ENCODE peak calls at places on chromosomes 2 and 18, in ten cellular contexts. Y, E, C, M, L, S, X, A, B and I are unnamed samples.

GRCh38 chr18:6746386-6746960 is 17.0 kb downstream of the ARHGAP28 start:
- DNase-seq in M (no peak), C (peak), S (no peak), A (no peak), Y (no peak), X (peak), E (no peak), B (no peak), L (no peak), I (peak)

GRCh38 chr2:42385225-42385624 is 24.2 kb upstream of the COX7A2L start:
- DNase-seq in X (no peak), A (peak), Y (no peak), B (no peak), S (no peak), E (no peak), C (peak), M (no peak), L (no peak), I (peak)

GRCh38 chr18:56200381-56200831 is 438.0 kb downstream of the TXNL1 start:
- DNase-seq in S (no peak), C (peak), Y (no peak), L (no peak), A (peak), B (no peak), M (no peak), E (no peak), X (peak), I (peak)

GRCh38 chr2:98759338-98759737 is 28.4 kb upstream of the MGAT4A start:
- DNase-seq in X (no peak), Y (no peak), A (no peak), L (no peak), C (no peak), B (no peak), S (no peak), E (no peak), M (no peak), I (no peak)

GRCh38 chr2:207133862-207134519 is 31.8 kb downstream of the KLF7 start:
- DNase-seq in B (peak), L (no peak), Y (no peak), S (no peak), X (peak), E (no peak), C (no peak), A (peak), M (no peak), I (peak)

GRCh38 chr2:218323526-218324472 is 31.5 kb upstream of the TMBIM1 start:
- DNase-seq in Y (no peak), C (peak), S (no peak), A (peak), X (peak), E (peak), B (no peak), L (no peak), M (no peak), I (peak)

GRCh38 chr2:73033766-73034381 is 37.6 kb downstream of the SFXN5 start:
- DNase-seq in L (no peak), A (no peak), X (no peak), C (no peak), B (no peak), E (no peak), M (no peak), Y (no peak), S (no peak), I (no peak)

GRCh38 chr2:171852489-171852888 is 41.6 kb downstream of the SLC25A12 start:
- DNase-seq in C (no peak), L (no peak), A (no peak), B (no peak), Y (no peak), E (no peak), S (no peak), X (no peak), M (no peak), I (no peak)

GRCh38 chr2:105401867-105402266 is 3.0 kb upstream of the FHL2 start:
- DNase-seq in B (no peak), C (no peak), Y (no peak), M (no peak), S (no peak), E (no peak), X (no peak), L (no peak), A (no peak), I (no peak)

GRCh38 chr2:42079737-42080287 is 32.0 kb downstream of the PKDCC start:
- DNase-seq in B (no peak), A (no peak), X (no peak), Y (no peak), S (no peak), E (no peak), M (no peak), C (no peak), L (no peak), I (no peak)

GRCh38 chr18:36850527-36851201 is 21.7 kb downstream of the KIAA1328 start:
- DNase-seq in B (no peak), S (no peak), C (no peak), A (peak), E (no peak), L (no peak), M (no peak), X (peak), Y (no peak), I (peak)

GRCh38 chr18:13500891-13501887 is 225.2 kb downstream of the FAM210A start:
- DNase-seq in X (peak), A (peak), B (peak), L (no peak), E (no peak), Y (no peak), S (peak), M (no peak), C (peak), I (no peak)

GRCh38 chr2:102294802-102295489 is 16.4 kb upstream of the IL1RL1 start:
- DNase-seq in M (no peak), C (peak), E (no peak), B (no peak), Y (no peak), X (no peak), S (no peak), L (no peak), A (no peak), I (peak)

GRCh38 chr2:15038373-15039364 is 406.2 kb downstream of the LRATD1 start:
- DNase-seq in X (no peak), C (peak), A (no peak), E (no peak), S (no peak), B (no peak), L (no peak), M (no peak), Y (no peak), I (no peak)

GRCh38 chr2:173909846-173910245 is 55.3 kb downstream of the SP3 start:
- DNase-seq in L (no peak), A (no peak), E (no peak), S (no peak), C (no peak), X (no peak), M (no peak), B (no peak), Y (no peak), I (no peak)

GRCh38 chr2:119921825-119922224 is 91.1 kb upstream of the EPB41L5 start:
- DNase-seq in L (no peak), Y (no peak), X (no peak), S (no peak), E (no peak), B (no peak), A (no peak), C (no peak), M (no peak), I (no peak)

GRCh38 chr18:69590150-69590549 is 189.5 kb downstream of the DOK6 start:
- DNase-seq in X (no peak), Y (no peak), M (no peak), E (no peak), C (no peak), A (no peak), L (no peak), B (no peak), S (no peak), I (no peak)

GRCh38 chr2:146989726-146990125 is 855.1 kb upstream of the ACVR2A start:
- DNase-seq in S (no peak), M (no peak), E (no peak), Y (no peak), B (no peak), A (no peak), X (no peak), C (no peak), L (no peak), I (peak)

GRCh38 chr2:69943000-69943840 is 18.2 kb downstream of the ASPRV1 start:
- DNase-seq in E (no peak), C (no peak), Y (no peak), B (no peak), A (no peak), M (no peak), L (no peak), X (no peak), S (no peak), I (no peak)

GRCh38 chr2:237888389-237888788 is 29.0 kb downstream of the RAMP1 start:
- DNase-seq in A (no peak), X (peak), E (no peak), C (peak), S (no peak), B (no peak), L (no peak), M (no peak), Y (no peak), I (peak)

GRCh38 chr2:112714836-112715631 is 5.8 kb upstream of the NT5DC4 start:
- DNase-seq in A (no peak), S (no peak), L (no peak), C (peak), Y (no peak), M (no peak), X (peak), B (no peak), E (no peak), I (peak)

GRCh38 chr2:56047136-56047535 is 123.6 kb upstream of the EFEMP1 start:
- DNase-seq in A (no peak), X (no peak), S (peak), C (no peak), Y (no peak), L (no peak), B (no peak), E (no peak), M (no peak), I (no peak)

GRCh38 chr18:3579701-3580100 is 129.7 kb downstream of the TGIF1 start:
- DNase-seq in L (no peak), A (peak), S (no peak), Y (no peak), E (no peak), M (no peak), C (no peak), B (no peak), X (peak), I (peak)

GRCh38 chr2:120245933-120246332 is 6.7 kb upstream of the RALB start:
- DNase-seq in B (no peak), L (no peak), M (no peak), A (no peak), X (no peak), E (no peak), S (no peak), C (no peak), Y (no peak), I (no peak)

GRCh38 chr2:199485732-199486335 is 28.1 kb upstream of the SATB2 start:
- DNase-seq in L (no peak), E (peak), A (peak), Y (peak), B (no peak), C (peak), S (peak), X (peak), M (no peak), I (peak)

GRCh38 chr2:216661051-216661450 is 27.8 kb downstream of the IGFBP2 start:
- DNase-seq in S (no peak), B (no peak), A (no peak), E (no peak), M (no peak), L (no peak), X (no peak), Y (no peak), C (no peak), I (no peak)

GRCh38 chr18:39913790-39914366 is 2041.2 kb upstream of the PIK3C3 start:
- DNase-seq in A (no peak), S (no peak), C (no peak), Y (no peak), M (no peak), X (no peak), E (no peak), B (no peak), L (no peak), I (no peak)

GRCh38 chr2:139967665-139968064 is 1187.5 kb upstream of the NXPH2 start:
- DNase-seq in A (no peak), M (no peak), E (no peak), X (no peak), C (no peak), L (no peak), S (no peak), B (no peak), Y (no peak), I (no peak)

GRCh38 chr2:218908721-218909619 is 28.3 kb downstream of the WNT10A start:
- DNase-seq in A (peak), B (peak), L (peak), M (peak), E (peak), Y (peak), S (peak), C (peak), X (peak), I (peak)

GRCh38 chr2:98379311-98380202 is 33.3 kb downstream of the CNGA3 start:
- DNase-seq in B (no peak), C (peak), Y (no peak), S (no peak), E (no peak), L (no peak), M (no peak), X (no peak), A (no peak), I (no peak)

GRCh38 chr18:54958711-54959625 is at the start of gene CCDC68:
- DNase-seq in L (no peak), Y (no peak), C (peak), E (no peak), B (no peak), S (no peak), X (peak), A (no peak), M (no peak), I (peak)

GRCh38 chr2:198441246-198441645 is 636.9 kb downstream of the PLCL1 start:
- DNase-seq in B (no peak), M (no peak), L (no peak), Y (no peak), A (no peak), X (no peak), E (no peak), S (no peak), C (peak), I (no peak)

GRCh38 chr2:29753676-29754444 is 167.5 kb downstream of the ALK start:
- DNase-seq in C (no peak), B (no peak), A (no peak), L (no peak), S (no peak), M (no peak), X (peak), E (no peak), Y (no peak), I (no peak)

GRCh38 chr2:55013936-55014335 is 36.3 kb downstream of the RTN4 start:
- DNase-seq in L (no peak), C (no peak), S (no peak), A (no peak), Y (no peak), M (no peak), E (no peak), X (no peak), B (no peak), I (no peak)

GRCh38 chr2:130355578-130356431 is at the start of gene PTPN18:
- DNase-seq in E (peak), C (peak), A (peak), B (peak), S (peak), M (peak), X (peak), Y (peak), L (peak), I (peak)

GRCh38 chr2:131483981-131484505 is 8.1 kb downstream of the TUBA3D start:
- DNase-seq in A (no peak), L (no peak), C (no peak), Y (no peak), E (no peak), X (no peak), S (no peak), M (no peak), B (no peak), I (no peak)

GRCh38 chr2:112187805-112188596 is 49.8 kb downstream of the FBLN7 start:
- DNase-seq in Y (peak), C (peak), S (no peak), X (no peak), A (no peak), M (peak), L (peak), B (no peak), E (no peak), I (no peak)

GRCh38 chr2:219661955-219662395 is 34.5 kb downstream of the SLC4A3 start:
- DNase-seq in B (no peak), Y (no peak), E (no peak), X (peak), C (no peak), M (no peak), L (no peak), A (no peak), S (no peak), I (peak)